ENCODE peak calls at places on chromosomes 2 and 18, in ten cellular contexts. C is nephron progenitor cell, H is body of pancreas, L is HL-60, M is fibroblast of mammary gland, U is bronchial epithelial cell, B is glutamatergic neuron, V is cardiac fibroblast, G is A673, P is AG04449. F is an unnamed sample.

GRCh38 chr2:238900511-238900910 is 52.6 kb downstream of the TWIST2 start:
- DNase-seq in H (no peak), L (no peak), U (no peak), G (no peak), C (no peak), V (no peak), B (no peak), M (peak), P (no peak), F (no peak)

GRCh38 chr2:149465873-149466272 is 121.7 kb downstream of the MMADHC start:
- DNase-seq in M (no peak), C (no peak), G (no peak), L (no peak), H (no peak), B (no peak), V (no peak), P (no peak), U (no peak), F (no peak)

GRCh38 chr2:218691234-218691633 is 19.3 kb downstream of the STK36 start:
- DNase-seq in U (no peak), B (no peak), H (no peak), C (no peak), M (peak), P (no peak), G (no peak), V (peak), L (no peak), F (no peak)

GRCh38 chr2:8103085-8103708 is 578.7 kb upstream of the ID2 start:
- DNase-seq in P (no peak), V (no peak), M (peak), U (peak), L (no peak), B (no peak), H (no peak), G (peak), C (no peak), F (no peak)

GRCh38 chr2:65070172-65070830 is 14.1 kb downstream of the CEP68 start:
- DNase-seq in P (no peak), L (no peak), B (no peak), U (peak), V (peak), H (no peak), M (peak), C (no peak), G (no peak), F (no peak)

GRCh38 chr18:3998698-3999333 is 456.3 kb downstream of the DLGAP1 start:
- DNase-seq in P (no peak), C (peak), G (peak), M (peak), B (no peak), H (peak), U (peak), L (peak), V (peak), F (no peak)

GRCh38 chr2:43158259-43158880 is 68.0 kb downstream of the ZFP36L2 start:
- DNase-seq in G (no peak), U (peak), P (peak), C (no peak), B (no peak), L (peak), M (peak), H (peak), V (peak), F (peak)

GRCh38 chr2:43068730-43069517 is 157.5 kb downstream of the ZFP36L2 start:
- DNase-seq in P (no peak), U (peak), V (no peak), M (no peak), B (no peak), L (no peak), H (no peak), C (no peak), G (no peak), F (no peak)

GRCh38 chr2:77228379-77228778 is 293.8 kb downstream of the LRRTM4 start:
- DNase-seq in L (no peak), M (no peak), C (no peak), G (peak), U (no peak), H (no peak), V (no peak), B (no peak), P (no peak), F (no peak)

GRCh38 chr18:38698108-38698507 is 1132.5 kb upstream of the CELF4 start:
- DNase-seq in B (no peak), C (no peak), P (no peak), V (no peak), M (no peak), H (no peak), G (no peak), L (no peak), U (no peak), F (no peak)

GRCh38 chr2:231928481-231928880 is 2.3 kb upstream of the NPPC start:
- DNase-seq in P (no peak), V (no peak), G (no peak), H (no peak), M (no peak), L (no peak), C (peak), B (no peak), U (no peak), F (no peak)
- TF ChIP-seq CTCF in P (peak), V (no peak), G (no peak), H (no peak), M (peak), L (no peak), C (peak), B (peak), U (no peak), F (no peak)

DNA sequence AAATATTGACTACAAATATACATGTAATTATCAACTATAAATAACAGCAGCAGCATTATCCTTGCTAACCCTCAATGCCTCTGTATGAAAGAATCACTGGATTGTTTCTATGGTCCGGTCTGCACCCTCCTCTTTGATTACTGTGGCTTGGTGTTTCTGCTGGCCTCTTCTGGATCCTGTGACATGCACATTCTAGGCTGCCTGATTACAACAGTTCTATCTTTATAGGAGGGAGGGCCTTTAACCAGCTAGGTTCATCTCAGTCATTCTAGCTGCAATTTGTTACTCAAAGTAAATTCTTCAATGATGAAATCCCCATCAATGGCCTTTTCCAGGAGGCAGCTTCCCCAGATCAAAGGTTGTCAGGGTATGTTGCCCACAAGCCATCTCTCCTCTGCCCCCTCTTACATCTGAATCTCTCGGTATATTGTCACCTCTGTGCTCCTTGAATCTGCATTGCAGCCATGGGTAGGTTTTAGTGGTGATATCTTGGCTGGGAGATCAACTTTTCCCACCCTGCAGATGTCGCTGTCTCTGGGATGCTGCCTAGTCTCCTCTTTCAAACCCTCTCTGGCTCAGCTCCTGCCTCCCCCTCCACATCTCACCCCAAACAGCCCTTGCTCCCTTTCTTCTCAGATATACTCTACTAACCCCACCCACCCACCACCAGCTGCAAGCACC is 106.3 kb upstream of the BZW1 start:
- DNase-seq in H (no peak), B (no peak), L (no peak), U (no peak), M (peak), P (no peak), V (peak), C (peak), G (peak), F (no peak)
- TF ChIP-seq CTCF in H (no peak), B (no peak), L (no peak), U (peak), M (peak), P (peak), V (peak), C (no peak), G (peak), F (no peak)

GRCh38 chr2:53200072-53200471 is 567.5 kb upstream of the CHAC2 start:
- DNase-seq in G (no peak), B (no peak), V (no peak), L (no peak), C (no peak), M (no peak), U (no peak), H (no peak), P (no peak), F (no peak)

GRCh38 chr2:53202063-53202462 is 565.5 kb upstream of the CHAC2 start:
- DNase-seq in C (no peak), U (peak), B (no peak), H (peak), G (peak), P (peak), M (peak), V (peak), L (no peak), F (no peak)
- TF ChIP-seq CTCF in C (no peak), U (peak), B (no peak), H (no peak), G (peak), P (peak), M (peak), V (peak), L (no peak), F (no peak)

GRCh38 chr2:215553946-215554345 is 118.1 kb upstream of the FN1 start:
- DNase-seq in P (no peak), G (peak), V (peak), H (no peak), L (no peak), C (no peak), B (no peak), U (peak), M (no peak), F (no peak)
- TF ChIP-seq CTCF in P (no peak), G (peak), V (no peak), H (no peak), L (no peak), C (no peak), B (no peak), U (no peak), M (peak), F (peak)

F was measured in GM13977.